ENCODE peak calls at places on chromosomes 1 and 21, in five cellular contexts. J is kidney epithelial cell, Z is IMR-90, X is HAP-1, N is DND-41. O is an unnamed sample.

GRCh38 chr1:41103761-41104160 is 82.2 kb upstream of the SLFNL1 start:
- DNase-seq in X (no peak), Z (no peak), N (no peak), J (no peak), O (no peak)

GRCh38 chr1:21295059-21295401 is 4.8 kb upstream of the ECE1 start:
- DNase-seq in Z (peak), X (no peak), N (no peak), J (no peak), O (no peak)

GRCh38 chr1:161192476-161193465 is 6.1 kb downstream of the ADAMTS4 start:
- DNase-seq in X (peak), J (no peak), N (peak), Z (peak), O (peak)

GRCh38 chr1:219917851-219918466 is 10.4 kb downstream of the SLC30A10 start:
- DNase-seq in Z (no peak), N (no peak), X (no peak), J (no peak), O (peak)

GRCh38 chr1:43367026-43367903 is 546 bp downstream of the ELOVL1 start:
- DNase-seq in N (peak), J (no peak), X (peak), Z (no peak), O (peak)

GRCh38 chr1:9996624-9997582 is at the start of gene RBP7:
- DNase-seq in N (no peak), Z (no peak), X (no peak), J (no peak), O (peak)

GRCh38 chr1:6466023-6466422 is at the start of gene TNFRSF25:
- DNase-seq in J (no peak), Z (no peak), N (no peak), X (no peak), O (no peak)

GRCh38 chr1:160884579-160884978 is 401 bp downstream of the ITLN1 start:
- DNase-seq in X (no peak), J (no peak), Z (no peak), N (no peak), O (no peak)

GRCh38 chr21:38258803-38259485 is 2.2 kb downstream of the KCNJ15 start:
- DNase-seq in X (no peak), J (no peak), Z (peak), N (no peak), O (no peak)

GRCh38 chr1:108897865-108898720 is 21.3 kb downstream of the GPSM2 start:
- DNase-seq in X (peak), J (no peak), N (peak), Z (peak), O (no peak)

GRCh38 chr21:45112371-45112770 is 38.0 kb downstream of the ADARB1 start:
- DNase-seq in Z (no peak), X (no peak), J (no peak), N (no peak), O (no peak)

GRCh38 chr1:234907585-234908457 is 220.8 kb downstream of the TOMM20 start:
- DNase-seq in X (no peak), Z (peak), J (no peak), N (no peak), O (no peak)

GRCh38 chr1:118987431-118988185 is 535 bp downstream of the TBX15 start:
- DNase-seq in Z (no peak), J (no peak), N (no peak), X (no peak), O (no peak)

DNA sequence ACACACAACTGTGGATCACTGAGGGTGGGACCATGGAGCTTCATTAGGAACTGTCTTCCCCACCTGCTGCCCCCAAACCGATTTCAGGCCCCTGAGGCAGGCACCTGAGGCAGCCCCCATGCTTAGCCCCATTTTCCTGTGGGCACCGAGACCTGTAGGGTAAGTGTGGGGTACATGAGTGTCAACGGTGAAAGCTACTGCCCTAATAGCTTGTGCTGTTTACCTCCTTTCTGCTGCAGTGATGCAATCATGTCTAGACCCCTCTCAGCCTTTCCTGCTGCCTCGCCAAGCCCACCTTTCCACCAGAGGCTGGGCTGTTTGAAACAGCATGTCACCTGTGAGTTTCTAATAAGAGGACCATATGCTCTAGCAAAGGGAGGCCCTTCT is 53.0 kb downstream of the NFASC start:
- DNase-seq in Z (no peak), J (no peak), X (no peak), N (no peak), O (no peak)
- H3K4me3 ChIP-seq in Z (no peak), J (no peak), X (no peak), N (no peak), O (no peak)

DNA sequence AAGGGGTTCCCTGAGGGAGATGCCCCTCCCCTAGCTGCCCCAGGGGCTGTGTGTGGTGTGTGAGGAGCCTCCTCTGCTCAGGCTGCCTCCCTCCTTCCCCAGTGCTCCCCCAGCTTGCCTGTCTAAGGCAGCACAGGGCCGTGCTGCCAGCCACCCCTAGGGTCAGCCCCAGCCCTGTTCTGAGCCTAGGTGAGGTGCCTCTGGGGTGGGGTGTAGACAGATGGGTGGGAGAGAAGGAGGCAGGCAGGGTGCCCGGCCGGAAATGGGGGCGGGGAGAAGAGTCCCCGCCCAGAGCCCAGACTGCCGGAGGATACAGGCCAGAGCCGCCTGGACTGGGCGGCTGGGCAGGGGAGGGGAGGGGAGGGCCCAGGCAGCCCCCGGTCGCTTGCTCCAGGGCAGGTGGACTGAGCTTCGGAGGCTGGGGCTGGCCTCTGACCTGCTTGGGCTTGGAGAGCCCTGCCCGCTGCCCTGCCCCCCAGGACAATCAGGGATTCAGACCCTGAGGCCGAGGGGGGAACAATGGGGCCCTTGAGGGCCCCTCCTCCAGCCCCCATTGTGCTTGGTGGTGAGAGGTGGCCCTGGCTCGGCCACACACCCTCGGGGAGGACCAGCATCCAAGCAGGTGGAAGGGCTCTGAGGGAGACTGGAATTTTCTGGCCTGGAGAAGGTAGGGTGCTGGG is at the start of gene GJC2:
- DNase-seq in J (no peak), N (no peak), Z (peak), X (no peak), O (peak)
- H3K4me3 ChIP-seq in J (no peak), N (no peak), Z (no peak), X (no peak), O (no peak)

GRCh38 chr21:43718872-43719747 is at the start of gene PDXK:
- DNase-seq in Z (peak), N (peak), X (peak), J (no peak), O (peak)

GRCh38 chr21:43717967-43718871 is 710 bp upstream of the PDXK start:
- DNase-seq in Z (no peak), J (no peak), X (no peak), N (no peak), O (peak)

GRCh38 chr21:43720539-43721224 is 1.8 kb downstream of the PDXK start:
- DNase-seq in X (no peak), J (no peak), Z (no peak), N (no peak), O (no peak)

GRCh38 chr21:43721225-43721605 is 2.3 kb downstream of the PDXK start:
- DNase-seq in J (no peak), N (no peak), Z (no peak), X (no peak), O (no peak)

DNA sequence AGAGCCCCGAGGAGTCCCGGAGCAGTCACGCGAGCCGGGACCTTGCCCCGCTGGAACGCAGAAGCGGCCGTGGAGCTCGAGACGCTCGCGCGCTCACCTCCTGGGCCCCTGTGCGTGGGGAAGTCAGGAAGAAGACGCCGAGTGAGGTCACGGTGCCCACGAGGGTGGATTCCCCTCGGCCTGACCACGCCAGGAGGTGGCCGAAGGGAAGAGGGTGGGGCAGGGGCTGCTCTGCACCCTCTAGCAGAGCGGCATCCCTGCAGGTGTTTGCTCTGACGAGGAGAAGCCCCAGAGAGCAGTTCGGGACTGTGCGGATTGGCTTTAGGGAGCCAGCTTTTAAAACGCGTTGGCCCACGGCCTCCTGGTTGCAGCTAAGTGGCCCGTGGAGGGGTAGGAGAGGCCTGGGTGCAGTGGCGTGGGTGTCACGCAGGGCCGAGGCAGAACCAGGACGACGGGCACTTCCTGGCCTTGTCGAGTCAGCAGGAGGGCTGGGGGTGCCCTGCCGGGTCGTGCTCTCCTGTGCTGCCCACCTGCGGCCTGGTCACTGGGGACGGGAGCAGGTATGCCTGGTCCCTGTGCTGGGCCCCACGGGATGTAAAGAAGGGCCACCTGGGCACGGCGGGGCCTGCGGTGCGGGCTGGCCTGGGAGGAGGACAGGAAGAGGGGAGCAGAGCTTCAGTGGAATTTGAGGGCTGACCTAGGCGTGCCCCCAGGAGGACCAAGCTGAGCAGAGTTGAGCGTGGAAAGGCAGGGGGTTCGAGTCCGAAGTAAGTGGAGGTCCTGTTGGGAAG is 1.0 kb downstream of the PDXK start:
- DNase-seq in X (no peak), N (no peak), Z (no peak), J (no peak), O (no peak)
- H3K4me3 ChIP-seq in X (peak), N (peak), Z (peak), J (peak), O (peak)

GRCh38 chr1:221691320-221691719 is 50.6 kb downstream of the DUSP10 start:
- DNase-seq in X (no peak), J (no peak), Z (no peak), N (no peak), O (no peak)

GRCh38 chr1:221692643-221693042 is 49.2 kb downstream of the DUSP10 start:
- DNase-seq in J (no peak), Z (no peak), X (no peak), N (no peak), O (no peak)

GRCh38 chr1:221687731-221688487 is 54.0 kb downstream of the DUSP10 start:
- DNase-seq in X (no peak), Z (no peak), J (no peak), N (peak), O (no peak)

GRCh38 chr1:221689138-221689537 is 52.8 kb downstream of the DUSP10 start:
- DNase-seq in N (no peak), X (no peak), J (no peak), Z (no peak), O (no peak)

GRCh38 chr1:221688488-221688843 is 53.4 kb downstream of the DUSP10 start:
- DNase-seq in J (no peak), N (no peak), X (no peak), Z (no peak), O (no peak)
- H3K4me3 ChIP-seq in J (no peak), N (no peak), X (no peak), Z (no peak), O (no peak)

GRCh38 chr1:246647513-246647912 is 76.7 kb upstream of the SCCPDH start:
- DNase-seq in J (no peak), Z (peak), N (no peak), X (no peak), O (no peak)
- H3K4me3 ChIP-seq in J (no peak), Z (no peak), N (no peak), X (no peak), O (no peak)

GRCh38 chr1:179744401-179745130 is 1.5 kb downstream of the FAM163A start:
- DNase-seq in J (no peak), N (no peak), Z (no peak), X (no peak), O (no peak)

GRCh38 chr1:179745131-179745611 is 2.1 kb downstream of the FAM163A start:
- DNase-seq in X (no peak), N (no peak), Z (no peak), J (no peak), O (no peak)

GRCh38 chr1:179743679-179744400 is 749 bp downstream of the FAM163A start:
- DNase-seq in X (no peak), J (no peak), Z (no peak), N (no peak), O (no peak)

GRCh38 chr1:179742291-179742690 is 800 bp upstream of the FAM163A start:
- DNase-seq in N (no peak), J (no peak), X (no peak), Z (no peak), O (no peak)

DNA sequence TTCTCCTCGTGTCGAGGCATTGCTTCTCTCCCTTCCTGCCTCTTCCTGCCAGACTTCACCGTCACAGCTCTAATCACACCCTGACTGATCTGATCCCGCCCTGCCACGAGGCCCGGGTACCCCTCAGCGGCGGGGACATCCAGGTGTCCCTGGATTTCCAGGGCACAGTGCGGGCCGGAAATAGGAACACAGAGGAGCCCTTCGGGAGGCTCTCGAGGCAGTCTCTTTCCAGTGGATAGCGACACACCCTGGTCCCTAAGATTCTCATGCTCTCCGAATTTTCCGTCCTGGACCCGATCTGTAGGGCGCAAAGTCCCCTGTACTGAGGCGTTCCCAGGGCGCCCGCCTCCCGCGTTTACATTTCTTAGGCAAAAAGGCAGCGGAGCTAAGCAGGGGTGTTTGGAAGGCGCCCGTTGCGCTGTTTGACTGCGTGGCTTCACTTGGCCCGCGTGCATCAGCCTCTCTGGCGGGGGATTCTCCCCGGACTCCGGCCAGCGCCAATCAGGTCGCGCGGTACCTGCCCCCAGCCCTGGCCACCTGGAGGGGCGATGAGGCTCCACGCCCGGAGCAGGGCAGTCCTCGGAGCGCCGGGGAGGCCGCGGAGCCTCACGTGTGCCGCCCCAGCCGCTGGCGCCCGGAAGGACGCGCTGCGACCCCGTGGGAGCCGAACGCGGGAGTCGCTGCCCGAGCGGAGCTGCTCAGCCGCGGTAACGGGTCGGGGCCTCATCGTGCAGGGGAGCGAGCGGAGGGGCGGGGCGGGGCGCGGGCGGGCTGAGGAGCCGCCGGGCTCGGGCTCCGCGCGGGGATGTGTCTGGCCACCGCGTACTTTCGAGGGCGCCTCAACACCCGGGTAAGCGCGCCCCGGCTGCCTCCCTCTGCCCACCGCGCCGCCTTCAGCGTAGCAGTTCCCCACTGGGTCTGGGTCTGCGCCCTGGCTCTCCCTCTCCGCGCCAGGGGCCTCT is at the start of gene FAM163A:
- DNase-seq in N (no peak), J (no peak), X (peak), Z (no peak), O (no peak)
- H3K4me3 ChIP-seq in N (no peak), J (no peak), X (peak), Z (no peak), O (peak)

GRCh38 chr21:34143783-34144182 is 70.4 kb downstream of the MRPS6 start:
- DNase-seq in N (no peak), Z (no peak), J (no peak), X (no peak), O (no peak)

GRCh38 chr21:34144224-34144623 is 70.8 kb downstream of the MRPS6 start:
- DNase-seq in N (no peak), X (no peak), J (no peak), Z (no peak), O (no peak)

GRCh38 chr21:34141373-34141772 is 68.0 kb downstream of the MRPS6 start:
- DNase-seq in J (no peak), Z (no peak), N (no peak), X (no peak), O (no peak)
- H3K4me3 ChIP-seq in J (no peak), Z (no peak), N (no peak), X (no peak), O (no peak)

GRCh38 chr1:156026588-156026987 is 5.8 kb upstream of the SSR2 start:
- DNase-seq in J (no peak), X (no peak), N (no peak), Z (no peak), O (no peak)
- H3K4me3 ChIP-seq in J (no peak), X (no peak), N (no peak), Z (no peak), O (no peak)

GRCh38 chr21:41369105-41369914 is 7.5 kb downstream of the MX2 start:
- DNase-seq in J (no peak), X (no peak), N (peak), Z (no peak), O (no peak)
- H3K4me3 ChIP-seq in J (peak), X (no peak), N (peak), Z (no peak), O (peak)

GRCh38 chr1:66282343-66282852 is 251.6 kb upstream of the SGIP1 start:
- DNase-seq in N (no peak), X (no peak), Z (peak), J (no peak), O (no peak)

GRCh38 chr1:66281808-66282207 is 252.1 kb upstream of the SGIP1 start:
- DNase-seq in N (no peak), Z (no peak), J (no peak), X (no peak), O (no peak)

GRCh38 chr1:66284746-66285145 is 249.2 kb upstream of the SGIP1 start:
- DNase-seq in N (no peak), X (no peak), Z (no peak), J (no peak), O (no peak)

GRCh38 chr1:66283583-66284041 is 250.3 kb upstream of the SGIP1 start:
- DNase-seq in X (no peak), J (peak), Z (peak), N (no peak), O (no peak)

GRCh38 chr1:66282885-66283284 is 251.1 kb upstream of the SGIP1 start:
- DNase-seq in N (no peak), X (no peak), J (no peak), Z (peak), O (no peak)
- H3K4me3 ChIP-seq in N (no peak), X (no peak), J (no peak), Z (no peak), O (no peak)

O was measured in right lobe of liver.